ENCODE peak calls at places on chromosomes 2 and 18, in six cellular contexts. Z is coronary artery, X is chondrocyte, Y is fibroblast of pulmonary artery, E is endothelial cell, G is stomach. Q is an unnamed sample.

GRCh38 chr18:1229634-1230033 is 325.0 kb downstream of the ADCYAP1 start:
- DNase-seq in Y (no peak), Z (no peak), E (no peak), X (no peak), G (no peak), Q (no peak)

GRCh38 chr2:234960091-234961088 is 8.6 kb downstream of the SH3BP4 start:
- DNase-seq in Z (peak), G (no peak), X (no peak), E (no peak), Y (peak), Q (no peak)

GRCh38 chr2:83587309-83587708 is 871.8 kb downstream of the SUCLG1 start:
- DNase-seq in E (no peak), Z (no peak), G (no peak), X (no peak), Y (no peak), Q (peak)

GRCh38 chr18:36075862-36076587 is 8.7 kb upstream of the RPRD1A start:
- DNase-seq in Z (no peak), X (no peak), Y (peak), E (no peak), G (no peak), Q (peak)

GRCh38 chr2:117724035-117724434 is 90.5 kb upstream of the DDX18 start:
- DNase-seq in Z (no peak), E (no peak), Y (no peak), X (no peak), G (no peak), Q (no peak)

GRCh38 chr2:217553202-217553601 is 449.6 kb downstream of the TNS1 start:
- DNase-seq in X (no peak), Z (no peak), Y (no peak), G (no peak), E (no peak), Q (no peak)

GRCh38 chr2:46157072-46157965 is 139.9 kb upstream of the EPAS1 start:
- DNase-seq in Y (peak), G (no peak), X (no peak), E (no peak), Z (no peak), Q (no peak)

GRCh38 chr2:240469239-240469636 is 33.8 kb downstream of the GPC1 start:
- DNase-seq in G (no peak), X (no peak), E (peak), Z (no peak), Y (no peak), Q (no peak)

GRCh38 chr2:218354850-218355443 is 1.7 kb upstream of the CATIP start:
- DNase-seq in E (no peak), Z (no peak), X (no peak), G (peak), Y (no peak), Q (no peak)

GRCh38 chr2:223050900-223051299 is 1.1 kb upstream of the KCNE4 start:
- DNase-seq in E (no peak), Y (no peak), Z (no peak), X (no peak), G (no peak), Q (no peak)

GRCh38 chr2:129229830-129230441 is 749.5 kb upstream of the RAB6C start:
- DNase-seq in E (no peak), Y (no peak), G (no peak), Z (no peak), X (no peak), Q (no peak)

GRCh38 chr18:49464718-49465598 is 4.5 kb upstream of the DYM start:
- DNase-seq in X (no peak), Y (peak), E (no peak), G (no peak), Z (no peak), Q (peak)

GRCh38 chr2:64768426-64769033 is 114.8 kb upstream of the SERTAD2 start:
- DNase-seq in Y (no peak), E (no peak), X (no peak), Z (no peak), G (no peak), Q (no peak)

GRCh38 chr18:75846321-75846720 is 418.8 kb upstream of the SMIM21 start:
- DNase-seq in Z (no peak), E (no peak), Y (no peak), X (no peak), G (no peak), Q (no peak)

GRCh38 chr2:64586883-64587481 is 62.9 kb downstream of the AFTPH start:
- DNase-seq in Z (no peak), Y (peak), G (no peak), E (no peak), X (no peak), Q (peak)

GRCh38 chr2:9639000-9639602 is 8.3 kb upstream of the YWHAQ start:
- DNase-seq in E (no peak), G (no peak), X (no peak), Y (peak), Z (no peak), Q (no peak)

GRCh38 chr2:73907840-73908452 is 15.1 kb downstream of the ACTG2 start:
- DNase-seq in E (no peak), Z (no peak), G (no peak), Y (no peak), X (no peak), Q (peak)

GRCh38 chr2:85722519-85722918 is 28.4 kb downstream of the GNLY start:
- DNase-seq in G (no peak), X (no peak), Y (no peak), Z (peak), E (no peak), Q (no peak)

GRCh38 chr2:216445489-216445888 is 33.2 kb downstream of the SMARCAL1 start:
- DNase-seq in G (no peak), X (no peak), E (no peak), Y (no peak), Z (no peak), Q (no peak)

GRCh38 chr2:44551001-44551400 is 189.3 kb downstream of the CAMKMT start:
- DNase-seq in Z (no peak), E (no peak), Y (no peak), X (no peak), G (no peak), Q (no peak)

GRCh38 chr2:27831279-27832050 is 58.7 kb downstream of the RBKS start:
- DNase-seq in Y (peak), X (no peak), G (no peak), E (no peak), Z (no peak), Q (peak)

GRCh38 chr18:3593381-3593903 is 143.5 kb downstream of the TGIF1 start:
- DNase-seq in Z (no peak), G (no peak), Y (peak), E (peak), X (no peak), Q (peak)

GRCh38 chr2:190649035-190649797 is at the start of gene NAB1:
- DNase-seq in Y (peak), Z (peak), G (peak), X (peak), E (peak), Q (peak)

GRCh38 chr2:239157766-239158165 is 243.1 kb downstream of the HDAC4 start:
- DNase-seq in Y (no peak), G (peak), X (peak), E (peak), Z (peak), Q (peak)

GRCh38 chr2:204357175-204357695 is 188.0 kb upstream of the PARD3B start:
- DNase-seq in X (no peak), Z (no peak), Y (no peak), G (no peak), E (no peak), Q (no peak)

GRCh38 chr2:14358774-14359173 is 273.7 kb upstream of the LRATD1 start:
- DNase-seq in X (no peak), G (no peak), Y (no peak), E (no peak), Z (peak), Q (no peak)

GRCh38 chr2:169336677-169337076 is 25.7 kb downstream of the LRP2 start:
- DNase-seq in Z (no peak), G (no peak), E (no peak), X (no peak), Y (no peak), Q (no peak)

GRCh38 chr2:60480089-60480773 is 73.2 kb downstream of the BCL11A start:
- DNase-seq in G (peak), Z (no peak), X (no peak), Y (no peak), E (no peak), Q (no peak)

GRCh38 chr2:43040084-43040854 is 186.1 kb downstream of the ZFP36L2 start:
- DNase-seq in Y (no peak), E (no peak), Z (no peak), X (peak), G (no peak), Q (peak)

GRCh38 chr2:137380610-137381009 is 583.7 kb upstream of the HNMT start:
- DNase-seq in Y (no peak), X (no peak), Z (no peak), G (no peak), E (no peak), Q (peak)

GRCh38 chr2:213068681-213069359 is 82.6 kb downstream of the IKZF2 start:
- DNase-seq in E (no peak), G (no peak), Y (no peak), X (no peak), Z (no peak), Q (no peak)

GRCh38 chr18:2979871-2980606 is 32.9 kb downstream of the LPIN2 start:
- DNase-seq in Y (peak), Z (no peak), E (no peak), G (no peak), X (no peak), Q (peak)

GRCh38 chr18:68568364-68568763 is 146.5 kb downstream of the TMX3 start:
- DNase-seq in G (no peak), Y (no peak), X (no peak), E (no peak), Z (no peak), Q (no peak)

GRCh38 chr2:39606585-39606984 is 59.1 kb upstream of the TMEM178A start:
- DNase-seq in X (no peak), Z (no peak), G (no peak), Y (no peak), E (no peak), Q (no peak)

GRCh38 chr2:222603501-222603900 is 52.4 kb downstream of the FARSB start:
- DNase-seq in Y (no peak), X (no peak), E (no peak), Z (no peak), G (no peak), Q (no peak)

GRCh38 chr18:79962835-79963657 is 1.4 kb upstream of the HSBP1L1 start:
- DNase-seq in X (peak), Y (no peak), Z (no peak), E (no peak), G (no peak), Q (no peak)

GRCh38 chr2:150911766-150912280 is 349.8 kb downstream of the RBM43 start:
- DNase-seq in X (no peak), G (peak), E (no peak), Y (peak), Z (peak), Q (peak)

GRCh38 chr2:176270100-176270750 is 983 bp downstream of the MTX2 start:
- DNase-seq in Z (no peak), G (no peak), Y (no peak), X (no peak), E (no peak), Q (no peak)

GRCh38 chr2:240121675-240122074 is 14.4 kb downstream of the COPS9 start:
- DNase-seq in Z (no peak), E (no peak), G (peak), Y (no peak), X (peak), Q (no peak)

GRCh38 chr18:48600046-48600745 is 61.4 kb downstream of the CTIF start:
- DNase-seq in G (no peak), Y (no peak), X (peak), E (no peak), Z (no peak), Q (no peak)

GRCh38 chr2:202494300-202494699 is 118.2 kb downstream of the BMPR2 start:
- DNase-seq in X (no peak), Z (no peak), Y (peak), G (no peak), E (peak), Q (peak)
- TF ChIP-seq CTCF in X (no peak), Z (no peak), Y (no peak), G (no peak), E (no peak), Q (no peak)

DNA sequence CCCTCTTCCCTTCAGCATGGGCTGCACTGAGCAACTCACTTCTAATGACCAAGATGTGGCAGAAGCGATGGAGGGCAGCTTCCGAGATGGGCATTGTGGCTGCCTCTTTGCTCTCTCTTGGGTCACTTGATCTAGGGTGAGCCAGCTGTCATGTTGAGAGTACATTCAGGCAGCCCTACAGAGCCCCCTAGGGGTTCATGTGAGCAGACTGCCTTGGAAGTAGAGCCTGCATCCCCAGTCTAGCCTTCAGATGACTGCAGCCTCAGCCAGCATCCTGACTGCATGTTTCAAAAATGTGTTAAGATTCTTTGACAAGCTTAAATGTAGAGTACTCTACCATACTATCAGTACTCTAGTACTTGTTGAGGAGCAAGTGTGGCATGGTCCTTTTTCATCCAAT is 143.9 kb downstream of the NCK2 start:
- DNase-seq in Y (no peak), X (no peak), G (no peak), E (no peak), Z (peak), Q (peak)
- TF ChIP-seq CTCF in Y (no peak), X (no peak), G (no peak), E (no peak), Z (no peak), Q (no peak)

GRCh38 chr2:199985625-199986207 is 30.3 kb downstream of the MAIP1 start:
- DNase-seq in X (no peak), G (peak), Y (peak), Z (no peak), E (peak), Q (peak)
- TF ChIP-seq CTCF in X (peak), G (no peak), Y (peak), Z (peak), E (peak), Q (peak)

GRCh38 chr2:101771911-101772321 is 74.4 kb downstream of the MAP4K4 start:
- DNase-seq in Y (no peak), Z (no peak), E (no peak), X (no peak), G (no peak), Q (no peak)

GRCh38 chr2:101773137-101773536 is 75.6 kb downstream of the MAP4K4 start:
- DNase-seq in E (peak), X (no peak), G (no peak), Y (no peak), Z (no peak), Q (no peak)

GRCh38 chr2:101770672-101771071 is 73.2 kb downstream of the MAP4K4 start:
- DNase-seq in E (peak), Y (peak), X (no peak), Z (no peak), G (no peak), Q (peak)

GRCh38 chr2:101768480-101769077 is 71.1 kb downstream of the MAP4K4 start:
- DNase-seq in X (no peak), Z (no peak), E (no peak), G (no peak), Y (no peak), Q (no peak)

DNA sequence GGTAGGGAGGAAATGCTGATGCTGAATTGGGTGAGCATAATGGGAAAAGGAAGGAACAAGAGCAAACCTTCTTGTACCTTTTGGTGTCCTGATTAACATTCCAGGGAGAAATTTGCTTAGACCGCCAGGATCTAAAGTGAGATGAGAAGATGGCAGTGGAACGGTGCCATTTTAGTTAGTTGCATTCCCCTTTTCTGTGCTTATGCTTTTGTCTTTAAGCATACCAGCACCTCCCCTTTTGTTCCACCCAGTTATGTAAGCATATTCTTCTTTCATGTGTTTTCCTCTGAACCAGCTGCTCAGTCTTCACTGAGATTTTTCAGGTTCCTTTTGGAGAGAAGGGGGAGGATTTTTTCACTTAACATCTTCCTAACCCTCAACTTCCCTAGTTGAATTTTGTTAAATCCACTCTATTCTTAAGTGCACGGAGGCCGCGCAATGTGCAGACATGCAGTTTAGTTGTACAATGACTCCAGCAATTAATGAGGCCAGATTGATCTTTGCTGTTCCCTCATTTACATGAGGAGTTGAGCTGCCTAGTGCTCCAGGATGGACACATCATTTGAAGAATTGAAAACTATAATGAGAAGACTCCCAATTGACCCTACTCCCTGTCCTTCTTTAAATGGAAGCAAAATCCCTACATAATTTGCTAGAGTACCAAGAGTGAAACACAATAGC is 73.9 kb downstream of the MAP4K4 start:
- DNase-seq in E (no peak), G (no peak), Z (no peak), Y (peak), X (no peak), Q (no peak)
- TF ChIP-seq CTCF in E (no peak), G (no peak), Z (no peak), Y (no peak), X (no peak), Q (no peak)

GRCh38 chr2:180990337-180990736 is 9.9 kb downstream of the UBE2E3 start:
- DNase-seq in E (no peak), X (no peak), G (no peak), Z (no peak), Y (no peak), Q (no peak)

GRCh38 chr2:180992994-180993393 is 12.6 kb downstream of the UBE2E3 start:
- DNase-seq in Z (no peak), Y (no peak), E (no peak), G (no peak), X (no peak), Q (no peak)

GRCh38 chr2:180990794-180991193 is 10.4 kb downstream of the UBE2E3 start:
- DNase-seq in Y (no peak), E (no peak), G (no peak), Z (no peak), X (no peak), Q (no peak)

GRCh38 chr2:180991820-180992219 is 11.4 kb downstream of the UBE2E3 start:
- DNase-seq in X (no peak), G (no peak), Y (no peak), Z (no peak), E (no peak), Q (no peak)

GRCh38 chr2:180991361-180991760 is 11.0 kb downstream of the UBE2E3 start:
- DNase-seq in Z (no peak), Y (no peak), G (no peak), X (no peak), E (no peak), Q (no peak)
- TF ChIP-seq CTCF in Z (no peak), Y (no peak), G (no peak), X (no peak), E (peak), Q (no peak)